ENCODE peak calls at places on chromosomes 6 and 20, in six cellular contexts. I is psoas muscle, Q is ascending aorta, X is colonic mucosa, D is mucosa of descending colon, V is Caco-2. U is an unnamed sample.

GRCh38 chr20:19998990-19999705 is 18.0 kb upstream of the NAA20 start:
- DNase-seq in I (no peak), D (no peak), Q (no peak), X (no peak), V (no peak), U (no peak)

GRCh38 chr6:27178001-27178730 is 69.3 kb upstream of the PRSS16 start:
- DNase-seq in I (peak; percentile 43), X (peak; percentile 73), V (peak; percentile 77), Q (no peak), D (peak; percentile 64), U (peak; percentile 51)

GRCh38 chr6:3648724-3649123 is 102.8 kb downstream of the PXDC1 start:
- DNase-seq in D (no peak), I (no peak), Q (no peak), V (no peak), X (no peak), U (no peak)

GRCh38 chr20:49729780-49730179 is 16.1 kb upstream of the B4GALT5 start:
- DNase-seq in X (no peak), D (no peak), I (no peak), V (no peak), Q (no peak), U (no peak)

GRCh38 chr20:9506337-9506821 is 8.0 kb upstream of the LAMP5 start:
- DNase-seq in D (no peak), I (no peak), X (no peak), Q (no peak), V (no peak), U (no peak)

GRCh38 chr20:48722002-48722731 is 105.6 kb downstream of the PREX1 start:
- DNase-seq in Q (peak; percentile 72), V (no peak), X (no peak), I (no peak), D (peak; percentile 44), U (no peak)

GRCh38 chr20:20410678-20411077 is 42.8 kb downstream of the INSM1 start:
- DNase-seq in Q (no peak), V (no peak), I (no peak), D (peak; percentile 68), X (peak; percentile 67), U (peak; percentile 23)

GRCh38 chr20:16526433-16527380 is 46.5 kb downstream of the KIF16B start:
- DNase-seq in X (no peak), I (no peak), V (no peak), D (no peak), Q (no peak), U (no peak)

GRCh38 chr6:155273438-155273837 is 9.6 kb downstream of the CLDN20 start:
- DNase-seq in Q (no peak), V (no peak), I (no peak), X (no peak), D (no peak), U (peak; percentile 26)

GRCh38 chr6:3788408-3789017 is 37.0 kb upstream of the PXDC1 start:
- DNase-seq in X (no peak), V (no peak), D (no peak), I (no peak), Q (no peak), U (no peak)

GRCh38 chr6:149934249-149935156 is 7.3 kb upstream of the ULBP2 start:
- DNase-seq in D (peak; percentile 91), I (peak; percentile 38), X (peak; percentile 73), Q (no peak), V (peak; percentile 69), U (peak; percentile 52)

GRCh38 chr6:35469711-35470662 is 1.8 kb downstream of the RPL10A start:
- DNase-seq in I (no peak), X (peak; percentile 58), Q (no peak), D (no peak), V (no peak), U (peak; percentile 68)

GRCh38 chr20:8431538-8432434 is 299.7 kb downstream of the PLCB1 start:
- DNase-seq in V (no peak), D (peak; percentile 17), Q (no peak), X (peak; percentile 21), I (peak; percentile 53), U (no peak)

GRCh38 chr6:157534134-157534871 is 153.3 kb downstream of the ZDHHC14 start:
- DNase-seq in X (no peak), I (no peak), V (no peak), Q (no peak), D (no peak), U (no peak)

GRCh38 chr6:6870914-6871313 is 236.8 kb upstream of the RREB1 start:
- DNase-seq in V (no peak), D (no peak), X (no peak), I (no peak), Q (no peak), U (no peak)

GRCh38 chr6:1436334-1437306 is 47.2 kb downstream of the FOXF2 start:
- DNase-seq in I (no peak), Q (no peak), X (peak; percentile 62), V (peak; percentile 75), D (peak; percentile 86), U (peak; percentile 78)

GRCh38 chr6:45049188-45049843 is 278.8 kb upstream of the RUNX2 start:
- DNase-seq in X (no peak), D (no peak), I (no peak), Q (no peak), V (no peak), U (no peak)

GRCh38 chr6:163133691-163134090 is 280.8 kb upstream of the QKI start:
- DNase-seq in I (no peak), D (no peak), V (no peak), Q (no peak), X (no peak), U (no peak)

GRCh38 chr6:9487128-9487527 is 927.7 kb downstream of the TFAP2A start:
- DNase-seq in X (no peak), I (no peak), Q (no peak), V (no peak), D (no peak), U (no peak)

GRCh38 chr20:45782890-45783289 is 8.8 kb downstream of the WFDC3 start:
- DNase-seq in V (no peak), D (no peak), I (no peak), X (no peak), Q (no peak), U (no peak)

GRCh38 chr20:45547206-45547770 is at the start of gene EPPIN:
- DNase-seq in I (no peak), X (no peak), V (no peak), Q (no peak), D (no peak), U (no peak)

GRCh38 chr20:51562334-51563140 is 20.0 kb upstream of the NFATC2 start:
- DNase-seq in Q (peak; percentile 53), X (peak; percentile 66), D (peak; percentile 61), I (peak; percentile 75), V (peak; percentile 83), U (peak; percentile 75)

GRCh38 chr6:108656834-108657233 is 96.1 kb downstream of the FOXO3 start:
- DNase-seq in V (peak; percentile 7), X (no peak), D (no peak), Q (no peak), I (no peak), U (no peak)

GRCh38 chr6:2185056-2185455 is 60.3 kb downstream of the GMDS start:
- DNase-seq in X (no peak), I (no peak), D (no peak), Q (no peak), V (no peak), U (no peak)

GRCh38 chr6:68343901-68344300 is 291.2 kb upstream of the ADGRB3 start:
- DNase-seq in V (peak; percentile 61), Q (no peak), I (no peak), X (no peak), D (peak; percentile 14), U (peak; percentile 61)

GRCh38 chr20:44006578-44006977 is 91.9 kb downstream of the TOX2 start:
- DNase-seq in V (peak; percentile 40), I (no peak), D (no peak), X (no peak), Q (no peak), U (no peak)

GRCh38 chr6:305371-306206 is 13.3 kb downstream of the DUSP22 start:
- DNase-seq in X (no peak), V (no peak), Q (no peak), D (no peak), I (no peak), U (no peak)

GRCh38 chr6:39898625-39899024 is 35.6 kb downstream of the MOCS1 start:
- DNase-seq in Q (no peak), X (no peak), V (no peak), I (no peak), D (no peak), U (no peak)

GRCh38 chr6:168182908-168183612 is 104.0 kb upstream of the FRMD1 start:
- DNase-seq in Q (no peak), I (no peak), V (no peak), D (peak; percentile 1), X (peak; percentile 13), U (no peak)

GRCh38 chr6:79425589-79426311 is 111.5 kb downstream of the LCA5 start:
- DNase-seq in Q (no peak), X (peak; percentile 35), V (no peak), I (no peak), D (peak; percentile 47), U (no peak)

GRCh38 chr20:19288061-19288460 is 75.6 kb downstream of the SLC24A3 start:
- DNase-seq in D (no peak), V (no peak), X (no peak), Q (no peak), I (no peak), U (no peak)

GRCh38 chr6:90459225-90459758 is 127.6 kb downstream of the MAP3K7 start:
- DNase-seq in D (no peak), V (no peak), I (no peak), X (no peak), Q (no peak), U (no peak)

GRCh38 chr6:1871936-1872335 is 262.2 kb downstream of the FOXC1 start:
- DNase-seq in D (no peak), X (no peak), I (peak; percentile 22), Q (no peak), V (no peak), U (no peak)

GRCh38 chr20:35200255-35200654 is 26.2 kb upstream of the MMP24 start:
- DNase-seq in Q (no peak), X (no peak), V (no peak), I (no peak), D (no peak), U (no peak)
- H3K4me1 ChIP-seq in Q (no peaks in the 10 kb centered on the region), X (no peaks in the 10 kb centered on the region), V (no peaks in the 10 kb centered on the region), I (no peaks in the 10 kb centered on the region), D (no peaks in the 10 kb centered on the region), U (no peaks in the 10 kb centered on the region)

DNA sequence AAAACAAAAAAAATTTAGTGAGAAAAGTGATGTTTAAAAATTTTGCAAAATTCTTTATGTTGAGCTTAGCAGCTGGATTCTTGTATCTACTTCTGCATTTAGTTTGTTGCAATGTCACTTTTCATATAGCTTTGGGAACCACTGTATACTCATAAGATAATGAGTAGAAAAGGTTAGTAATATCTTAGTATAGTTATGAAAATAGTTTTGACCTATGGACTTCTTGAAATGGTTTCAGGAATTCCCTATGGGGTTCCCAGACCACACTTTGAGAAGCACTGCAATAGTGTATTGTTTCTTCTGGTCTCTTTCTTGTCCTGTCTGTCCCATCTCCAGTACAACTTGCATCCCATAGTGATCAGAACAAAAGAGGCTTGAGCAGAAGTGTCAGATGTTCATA is 29.4 kb downstream of the PPP1R16B start:
- DNase-seq in X (no peak), D (no peak), I (no peak), V (no peak), Q (no peak), U (no peak)
- H3K4me1 ChIP-seq in X (no peaks in the 10 kb centered on the region), D (no peaks in the 10 kb centered on the region), I (no peaks in the 10 kb centered on the region), V (no peaks in the 10 kb centered on the region), Q (no peaks in the 10 kb centered on the region), U (no peaks in the 10 kb centered on the region)

GRCh38 chr6:63673692-63674091 is 38.1 kb downstream of the PHF3 start:
- DNase-seq in D (no peak), V (no peak), I (no peak), X (no peak), Q (no peak), U (no peak)
- H3K4me1 ChIP-seq in D (peaks cover 27% of the 10 kb centered on the region), V (peaks cover 24% of the 10 kb centered on the region), I (peaks cover 46% of the 10 kb centered on the region), X (no peaks in the 10 kb centered on the region), Q (peaks cover 8% of the 10 kb centered on the region), U (peaks cover 10% of the 10 kb centered on the region)

GRCh38 chr20:32544260-32544722 is 40.8 kb downstream of the NOL4L start:
- DNase-seq in I (no peak), Q (no peak), D (no peak), X (no peak), V (no peak), U (no peak)
- H3K4me1 ChIP-seq in I (no peaks in the 10 kb centered on the region), Q (no peaks in the 10 kb centered on the region), D (peaks cover 9% of the 10 kb centered on the region), X (no peaks in the 10 kb centered on the region), V (peaks cover 13% of the 10 kb centered on the region), U (peaks cover 12% of the 10 kb centered on the region)

U was measured in HAP-1.